ENCODE peak calls at places on chromosome 14, in eight cellular contexts. Y, G, A, R, L, H, F and Z are unnamed samples.

GRCh38 chr14:67575684-67576083 is 24.4 kb downstream of the PIGH start:
- DNase-seq in Y (no peak), G (no peak), A (no peak), R (no peak), L (no peak), H (no peak), F (no peak), Z (no peak)

GRCh38 chr14:95038521-95039250 is 118.6 kb downstream of the DICER1 start:
- DNase-seq in Y (no peak), G (no peak), A (no peak), R (no peak), L (no peak), H (no peak), F (no peak), Z (no peak)

GRCh38 chr14:79136437-79137430 is 966.6 kb downstream of the NRXN3 start:
- DNase-seq in Y (no peak), G (no peak), A (no peak), R (no peak), L (peak), H (no peak), F (no peak), Z (no peak)

GRCh38 chr14:31955941-31956579 is 121.0 kb upstream of the ARHGAP5 start:
- DNase-seq in Y (no peak), G (no peak), A (no peak), R (no peak), L (no peak), H (peak), F (no peak), Z (no peak)

GRCh38 chr14:48251290-48251689 is 575.9 kb upstream of the MDGA2 start:
- DNase-seq in Y (no peak), G (no peak), A (no peak), R (no peak), L (no peak), H (no peak), F (no peak), Z (no peak)

GRCh38 chr14:103863245-103863644 is 15.9 kb upstream of the PPP1R13B start:
- DNase-seq in Y (no peak), G (no peak), A (no peak), R (no peak), L (no peak), H (no peak), F (no peak), Z (no peak)

GRCh38 chr14:24315243-24315806 is 4.0 kb downstream of the LTB4R start:
- DNase-seq in Y (no peak), G (no peak), A (no peak), R (no peak), L (no peak), H (no peak), F (no peak), Z (no peak)

GRCh38 chr14:85334316-85334715 is 195.6 kb upstream of the FLRT2 start:
- DNase-seq in Y (no peak), G (no peak), A (no peak), R (no peak), L (no peak), H (no peak), F (no peak), Z (no peak)

GRCh38 chr14:36356862-36357261 is 36.4 kb upstream of the MBIP start:
- DNase-seq in Y (no peak), G (no peak), A (no peak), R (no peak), L (no peak), H (no peak), F (no peak), Z (no peak)

GRCh38 chr14:80213602-80214001 is 2.3 kb upstream of the DIO2 start:
- DNase-seq in Y (peak), G (no peak), A (peak), R (no peak), L (peak), H (peak), F (peak), Z (no peak)

GRCh38 chr14:24428628-24429394 is 657 bp downstream of the CBLN3 start:
- DNase-seq in Y (no peak), G (peak), A (no peak), R (no peak), L (no peak), H (peak), F (no peak), Z (peak)

GRCh38 chr14:92217956-92218355 is 96.2 kb downstream of the CPSF2 start:
- DNase-seq in Y (no peak), G (no peak), A (no peak), R (no peak), L (no peak), H (peak), F (no peak), Z (no peak)

DNA sequence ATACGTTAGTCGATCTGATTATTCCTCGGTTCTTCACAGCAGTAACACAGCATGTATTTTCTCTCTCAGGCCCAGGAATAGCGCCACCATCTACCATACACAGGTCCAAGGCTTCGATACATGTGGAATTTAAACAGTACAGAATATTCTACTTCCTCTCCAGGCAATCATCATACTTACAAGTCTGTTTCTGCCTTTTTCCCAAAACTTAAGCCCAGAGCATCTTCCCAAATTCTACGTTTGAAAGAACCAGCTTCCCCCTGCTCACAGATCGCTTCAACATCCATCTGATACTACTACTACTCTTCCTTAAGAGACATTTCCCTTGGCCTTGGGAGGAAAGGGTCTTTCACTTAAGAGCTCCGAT is 626 bp downstream of the TXNDC16 start:
- DNase-seq in Y (no peak), G (no peak), A (no peak), R (no peak), L (peak), H (peak), F (no peak), Z (no peak)
- H3K27ac ChIP-seq in Y (peak), G (peak), A (peak), R (peak), L (peak), H (peak), F (no peak), Z (peak)

DNA sequence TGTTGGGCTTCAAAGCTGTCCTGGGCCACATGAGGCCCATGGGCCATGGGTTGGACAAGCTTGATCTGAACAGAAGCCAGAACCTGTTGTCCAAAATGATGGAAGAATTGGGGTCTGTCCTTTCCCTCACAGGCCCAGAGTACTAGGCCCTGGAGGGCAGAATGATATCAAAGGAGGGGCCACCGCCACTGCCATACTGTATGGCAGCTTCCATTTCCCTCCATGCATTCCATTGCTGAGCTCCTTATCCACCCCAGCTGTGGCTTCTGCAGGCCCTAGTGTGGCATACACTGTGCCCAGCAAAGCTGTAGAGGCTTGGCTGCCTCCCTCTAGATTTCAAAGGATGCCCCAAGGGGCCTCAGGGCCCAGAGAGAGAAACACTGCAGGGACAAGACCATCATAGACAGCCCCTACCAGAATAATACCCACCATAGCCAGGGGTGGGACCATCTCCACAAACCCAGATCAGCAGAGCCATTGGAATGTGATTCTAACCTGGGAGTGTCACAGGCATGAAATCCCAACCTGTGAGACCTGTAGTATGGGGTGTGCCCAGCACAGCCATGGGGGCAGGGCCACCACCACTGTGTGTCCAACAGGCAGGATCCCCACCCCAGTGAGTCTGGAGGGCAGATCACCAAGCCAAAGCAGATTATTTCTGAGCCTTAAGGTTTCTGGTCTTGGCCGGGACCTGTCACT is 61.4 kb upstream of the BEGAIN start:
- DNase-seq in Y (no peak), G (no peak), A (no peak), R (no peak), L (no peak), H (no peak), F (no peak), Z (no peak)
- H3K27ac ChIP-seq in Y (no peak), G (no peak), A (no peak), R (no peak), L (no peak), H (no peak), F (no peak), Z (no peak)

GRCh38 chr14:49982522-49982951 is 89.7 kb downstream of the ARF6 start:
- DNase-seq in Y (no peak), G (no peak), A (no peak), R (no peak), L (no peak), H (peak), F (no peak), Z (no peak)
- H3K27ac ChIP-seq in Y (no peak), G (peak), A (no peak), R (no peak), L (no peak), H (peak), F (no peak), Z (no peak)

GRCh38 chr14:69041783-69042182 is 62.7 kb upstream of the ACTN1 start:
- DNase-seq in Y (no peak), G (no peak), A (no peak), R (no peak), L (no peak), H (no peak), F (no peak), Z (no peak)
- H3K27ac ChIP-seq in Y (no peak), G (peak), A (no peak), R (no peak), L (no peak), H (no peak), F (no peak), Z (no peak)